ENCODE peak calls at places on chromosomes 13 and 19, in four cellular contexts. One of them, this sample, is unnamed.

GRCh38 chr19:17872251-17873001 is 681 bp downstream of the SLC5A5 start:
- DNase-seq in HepG2: no peak
- DNase-seq in K562: no peak
- DNase-seq in HCT116: no peak
- DNase-seq in this sample: no peak

GRCh38 chr19:49403404-49404187 is 15.5 kb downstream of the KASH5 start:
- DNase-seq in HepG2: no peak
- DNase-seq in K562: no peak
- DNase-seq in HCT116: no peak
- DNase-seq in this sample: no peak

GRCh38 chr19:34985249-34986022 is 14.7 kb upstream of the GRAMD1A start:
- DNase-seq in K562: no peak
- DNase-seq in HepG2: no peak
- DNase-seq in HCT116: no peak
- DNase-seq in this sample: no peak

GRCh38 chr19:49771674-49772139 is 4.9 kb downstream of the AP2A1 start:
- DNase-seq in HCT116: no peak
- DNase-seq in K562: no peak
- DNase-seq in HepG2: peak
- DNase-seq in this sample: no peak

GRCh38 chr13:32075150-32075851 is 43.7 kb downstream of the FRY start:
- DNase-seq in HCT116: no peak
- DNase-seq in K562: no peak
- DNase-seq in HepG2: peak
- DNase-seq in this sample: no peak

GRCh38 chr13:43804461-43805070 is 17.8 kb upstream of the ENOX1 start:
- DNase-seq in HepG2: peak
- DNase-seq in HCT116: peak
- DNase-seq in K562: peak
- DNase-seq in this sample: peak

GRCh38 chr13:71863249-71863648 is 3.8 kb downstream of the DACH1 start:
- DNase-seq in HCT116: no peak
- DNase-seq in HepG2: no peak
- DNase-seq in K562: no peak
- DNase-seq in this sample: no peak

GRCh38 chr19:57302020-57302465 is 18.2 kb upstream of the ZNF543 start:
- DNase-seq in HCT116: no peak
- DNase-seq in HepG2: no peak
- DNase-seq in K562: no peak
- DNase-seq in this sample: no peak

GRCh38 chr19:2479556-2480194 is 3.7 kb downstream of the GADD45B start:
- DNase-seq in K562: no peak
- DNase-seq in HepG2: no peak
- DNase-seq in HCT116: no peak
- DNase-seq in this sample: no peak

GRCh38 chr19:2790557-2791271 is 5.4 kb downstream of the THOP1 start:
- DNase-seq in K562: no peak
- DNase-seq in HepG2: peak
- DNase-seq in HCT116: no peak
- DNase-seq in this sample: no peak

GRCh38 chr13:41751734-41752445 is 209.0 kb downstream of the VWA8 start:
- DNase-seq in HepG2: no peak
- DNase-seq in HCT116: no peak
- DNase-seq in K562: no peak
- DNase-seq in this sample: no peak

GRCh38 chr19:48806818-48807589 is 3.8 kb downstream of the BCAT2 start:
- DNase-seq in HepG2: peak
- DNase-seq in K562: peak
- DNase-seq in HCT116: no peak
- DNase-seq in this sample: no peak

GRCh38 chr13:51745236-51745635 is 58.7 kb downstream of the DHRS12 start:
- DNase-seq in HCT116: no peak
- DNase-seq in K562: no peak
- DNase-seq in HepG2: no peak
- DNase-seq in this sample: no peak

GRCh38 chr13:26508885-26509284 is 48.6 kb upstream of the WASF3 start:
- DNase-seq in K562: no peak
- DNase-seq in HepG2: no peak
- DNase-seq in HCT116: no peak
- DNase-seq in this sample: no peak

GRCh38 chr19:33389574-33390119 is 16.1 kb downstream of the CEBPG start:
- DNase-seq in HCT116: no peak
- DNase-seq in K562: no peak
- DNase-seq in HepG2: no peak
- DNase-seq in this sample: no peak

GRCh38 chr13:43141685-43142084 is 118.3 kb downstream of the DNAJC15 start:
- DNase-seq in HepG2: no peak
- DNase-seq in HCT116: no peak
- DNase-seq in K562: no peak
- DNase-seq in this sample: no peak

GRCh38 chr13:54226866-54227265 is 1198.3 kb downstream of the OLFM4 start:
- DNase-seq in HCT116: no peak
- DNase-seq in K562: no peak
- DNase-seq in HepG2: no peak
- DNase-seq in this sample: no peak

GRCh38 chr13:85148009-85148408 is 651.2 kb downstream of the SLITRK6 start:
- DNase-seq in K562: no peak
- DNase-seq in HepG2: peak
- DNase-seq in HCT116: no peak
- DNase-seq in this sample: no peak

GRCh38 chr19:42606660-42607351 is 12.1 kb upstream of the CEACAM8 start:
- DNase-seq in HCT116: peak
- DNase-seq in HepG2: peak
- DNase-seq in K562: peak
- DNase-seq in this sample: peak

GRCh38 chr13:28805193-28805819 is 14.8 kb upstream of the MTUS2 start:
- DNase-seq in HCT116: no peak
- DNase-seq in K562: peak
- DNase-seq in HepG2: no peak
- DNase-seq in this sample: no peak

GRCh38 chr19:55647732-55648656 is at the start of gene CCDC106:
- DNase-seq in HepG2: peak
- DNase-seq in HCT116: no peak
- DNase-seq in K562: peak
- DNase-seq in this sample: no peak

GRCh38 chr13:101941095-101941777 is 460.6 kb downstream of the FGF14 start:
- DNase-seq in K562: no peak
- DNase-seq in HCT116: no peak
- DNase-seq in HepG2: no peak
- DNase-seq in this sample: no peak

GRCh38 chr13:113225515-113225914 is 16.1 kb downstream of the CUL4A start:
- DNase-seq in HepG2: no peak
- DNase-seq in HCT116: no peak
- DNase-seq in K562: no peak
- DNase-seq in this sample: no peak

GRCh38 chr13:113220877-113221276 is 11.5 kb downstream of the CUL4A start:
- DNase-seq in HCT116: no peak
- DNase-seq in K562: no peak
- DNase-seq in HepG2: no peak
- DNase-seq in this sample: no peak

GRCh38 chr13:113220141-113220598 is 10.8 kb downstream of the CUL4A start:
- DNase-seq in HCT116: no peak
- DNase-seq in K562: peak
- DNase-seq in HepG2: peak
- DNase-seq in this sample: no peak

GRCh38 chr13:113226873-113227272 is 17.5 kb downstream of the CUL4A start:
- DNase-seq in HepG2: no peak
- DNase-seq in K562: no peak
- DNase-seq in HCT116: no peak
- DNase-seq in this sample: no peak

DNA sequence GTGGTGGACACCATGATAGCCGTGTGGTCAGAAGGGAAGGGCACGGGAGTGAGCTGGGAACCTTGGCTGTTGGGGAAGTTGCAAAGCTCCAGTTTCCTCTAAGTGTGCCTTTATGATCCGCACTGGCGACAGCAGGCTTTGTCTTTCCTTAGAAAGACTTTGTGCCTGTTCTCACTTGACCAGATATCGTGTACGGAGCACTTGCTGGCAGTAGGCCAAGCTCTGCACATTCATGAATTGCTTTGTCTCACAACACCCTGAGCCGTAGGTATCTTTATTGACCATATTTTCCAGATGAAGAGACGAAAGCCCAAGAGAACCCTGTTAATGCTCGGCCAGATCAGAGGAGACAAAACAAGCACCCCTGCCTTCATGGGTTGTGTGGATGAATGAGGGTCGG is 15.1 kb downstream of the CUL4A start:
- DNase-seq in HepG2: no peak
- DNase-seq in K562: no peak
- DNase-seq in HCT116: no peak
- DNase-seq in this sample: no peak
- TF ChIP-seq TCF7L2 in HepG2: no peak
- TF ChIP-seq TCF7L2 in K562: no peak
- TF ChIP-seq TCF7L2 in HCT116: no peak
- TF ChIP-seq TCF7L2 in this sample: no peak

GRCh38 chr13:110559986-110560385 is 1.5 kb downstream of the RAB20 start:
- DNase-seq in HepG2: no peak
- DNase-seq in HCT116: no peak
- DNase-seq in K562: no peak
- DNase-seq in this sample: no peak
- H3K4me3 ChIP-seq in HepG2: peak
- H3K4me3 ChIP-seq in HCT116: peak
- H3K4me3 ChIP-seq in K562: peak
- H3K4me3 ChIP-seq in this sample: peak

GRCh38 chr13:110275931-110276552 is 30.9 kb downstream of the COL4A1 start:
- DNase-seq in HepG2: no peak
- DNase-seq in K562: no peak
- DNase-seq in HCT116: no peak
- DNase-seq in this sample: no peak
- H3K27ac ChIP-seq in HepG2: no peak
- H3K27ac ChIP-seq in K562: no peak
- H3K27ac ChIP-seq in HCT116: no peak
- H3K27ac ChIP-seq in this sample: no peak

DNA sequence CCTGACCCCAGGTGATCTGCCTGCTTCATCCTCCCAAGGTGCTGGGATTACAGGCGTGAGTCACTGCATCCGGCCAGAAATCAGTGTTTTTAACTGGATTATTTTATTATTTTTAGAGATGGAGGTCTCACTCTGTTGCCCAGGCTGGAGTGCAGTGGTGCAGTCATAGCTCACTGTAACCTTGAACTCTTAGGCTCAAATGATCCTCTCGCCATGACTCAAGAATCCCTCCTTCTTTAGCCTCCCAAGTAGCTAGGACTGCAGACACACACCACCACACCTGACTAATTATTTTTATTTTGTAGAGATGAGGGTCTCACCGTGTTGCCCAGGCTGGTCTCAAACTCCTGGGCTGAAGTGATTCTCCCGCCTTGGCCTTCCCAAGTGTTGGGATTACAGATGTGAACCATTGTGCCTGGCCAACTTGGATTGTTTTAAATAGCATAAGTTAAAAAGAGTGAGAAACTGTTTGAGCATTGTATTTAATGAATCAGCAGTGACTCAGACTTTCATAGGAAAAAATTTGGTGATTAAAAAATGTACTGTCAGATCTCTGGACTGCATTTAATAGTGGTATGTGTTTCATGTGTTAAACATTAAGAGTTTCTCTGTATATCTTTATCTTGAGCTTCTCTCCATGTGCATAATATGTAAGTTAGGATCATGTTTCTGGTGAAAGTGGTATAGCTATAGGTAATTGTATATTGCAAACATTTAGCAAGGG is 121.1 kb downstream of the PCCA start:
- DNase-seq in K562: no peak
- DNase-seq in HepG2: no peak
- DNase-seq in HCT116: peak
- DNase-seq in this sample: peak
- TF ChIP-seq TCF7L2 in K562: no peak
- TF ChIP-seq TCF7L2 in HepG2: no peak
- TF ChIP-seq TCF7L2 in HCT116: no peak
- TF ChIP-seq TCF7L2 in this sample: no peak

GRCh38 chr13:25231537-25231936 is 55.8 kb downstream of the MTMR6 start:
- DNase-seq in HepG2: no peak
- DNase-seq in HCT116: no peak
- DNase-seq in K562: no peak
- DNase-seq in this sample: no peak

GRCh38 chr13:25241007-25241406 is 46.3 kb downstream of the MTMR6 start:
- DNase-seq in HepG2: no peak
- DNase-seq in HCT116: no peak
- DNase-seq in K562: no peak
- DNase-seq in this sample: no peak

GRCh38 chr13:25232937-25233515 is 54.3 kb downstream of the MTMR6 start:
- DNase-seq in K562: peak
- DNase-seq in HepG2: peak
- DNase-seq in HCT116: peak
- DNase-seq in this sample: no peak

GRCh38 chr13:25233861-25234260 is 53.4 kb downstream of the MTMR6 start:
- DNase-seq in HCT116: no peak
- DNase-seq in K562: no peak
- DNase-seq in HepG2: no peak
- DNase-seq in this sample: no peak

DNA sequence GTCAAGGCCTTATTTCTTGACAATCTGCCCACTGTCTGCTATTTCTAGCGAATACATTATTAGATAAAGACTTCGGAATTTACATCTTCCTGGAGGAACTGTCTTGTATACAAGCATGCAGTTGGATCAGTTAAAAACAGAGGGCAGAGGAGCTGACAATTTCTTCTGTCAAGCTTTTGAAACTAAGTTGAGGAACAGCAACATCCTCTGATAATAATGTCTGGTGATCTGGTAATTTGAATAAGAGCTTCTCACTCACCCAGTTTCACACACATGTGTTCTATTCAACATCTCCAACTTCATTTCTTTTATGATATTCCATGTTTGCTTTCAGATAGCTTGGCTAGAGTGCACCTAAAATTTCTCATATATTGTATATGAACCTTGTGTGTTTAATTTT is 50.2 kb downstream of the MTMR6 start:
- DNase-seq in HCT116: no peak
- DNase-seq in HepG2: no peak
- DNase-seq in K562: no peak
- DNase-seq in this sample: no peak
- H3K4me3 ChIP-seq in HCT116: no peak
- H3K4me3 ChIP-seq in HepG2: no peak
- H3K4me3 ChIP-seq in K562: no peak
- H3K4me3 ChIP-seq in this sample: no peak

This sample was measured in Panc1.